ENCODE peak calls at places on chromosomes 1 and 21, in seven cellular contexts. D is esophagus muscularis mucosa, X is GM20000, P is fibroblast of lung, K is astrocyte of the spinal cord, J is lower lobe of right lung, Y is AG09319. A is an unnamed sample.
A peak's percentile ranks its signal among the peaks of the same experiment; 100 is the strongest.

GRCh38 chr1:198628064-198628455 is 10.8 kb upstream of the PTPRC start:
- DNase-seq in D (no peak), X (no peak), P (peak; percentile 6), K (peak; percentile 14), J (no peak), Y (no peak), A (no peak)

GRCh38 chr1:53572061-53572801 is 113.0 kb downstream of the DMRTB1 start:
- DNase-seq in D (no peak), X (no peak), P (no peak), K (peak; percentile 36), J (no peak), Y (peak; percentile 31), A (no peak)

GRCh38 chr1:182855886-182856285 is 16.7 kb downstream of the DHX9 start:
- DNase-seq in D (no peak), X (no peak), P (no peak), K (no peak), J (no peak), Y (peak; percentile 51), A (no peak)

GRCh38 chr1:200150721-200151120 is 123.2 kb downstream of the NR5A2 start:
- DNase-seq in D (no peak), X (peak; percentile 61), P (peak; percentile 65), K (peak; percentile 55), J (peak; percentile 52), Y (no peak), A (peak; percentile 34)

GRCh38 chr1:11550664-11551283 is 71.8 kb downstream of the DISP3 start:
- DNase-seq in D (no peak), X (peak; percentile 56), P (peak; percentile 77), K (peak; percentile 81), J (no peak), Y (peak; percentile 1), A (peak; percentile 48)

GRCh38 chr21:32921632-32922230 is 104.0 kb upstream of the OLIG2 start:
- DNase-seq in D (no peak), X (no peak), P (peak; percentile 6), K (no peak), J (peak; percentile 61), Y (no peak), A (peak; percentile 29)

GRCh38 chr1:153613406-153613805 is 469 bp upstream of the S100A16 start:
- DNase-seq in D (no peak), X (no peak), P (no peak), K (no peak), J (no peak), Y (no peak), A (peak; percentile 12)

GRCh38 chr1:66300986-66301451 is 232.9 kb upstream of the SGIP1 start:
- DNase-seq in D (no peak), X (peak; percentile 36), P (peak; percentile 68), K (peak; percentile 70), J (no peak), Y (peak; percentile 25), A (peak; percentile 18)

GRCh38 chr1:118151312-118151937 is 33.6 kb downstream of the SPAG17 start:
- DNase-seq in D (no peak), X (peak; percentile 10), P (peak; percentile 75), K (peak; percentile 72), J (peak; percentile 51), Y (no peak), A (no peak)

GRCh38 chr1:236663934-236664333 is 22.4 kb upstream of the ACTN2 start:
- DNase-seq in D (no peak), X (no peak), P (no peak), K (no peak), J (no peak), Y (no peak), A (no peak)

GRCh38 chr1:207818971-207819451 is 67.2 kb downstream of the CD46 start:
- DNase-seq in D (no peak), X (no peak), P (peak; percentile 63), K (peak; percentile 69), J (no peak), Y (no peak), A (no peak)

GRCh38 chr21:38979271-38980196 is 173.8 kb downstream of the ETS2 start:
- DNase-seq in D (no peak), X (no peak), P (peak; percentile 52), K (no peak), J (no peak), Y (no peak), A (no peak)

GRCh38 chr1:219020846-219021245 is 152.8 kb upstream of the LYPLAL1 start:
- DNase-seq in D (no peak), X (no peak), P (no peak), K (no peak), J (no peak), Y (no peak), A (no peak)

GRCh38 chr1:32007591-32007940 is 6.1 kb upstream of the KHDRBS1 start:
- DNase-seq in D (no peak), X (no peak), P (no peak), K (no peak), J (no peak), Y (no peak), A (no peak)

GRCh38 chr1:173506437-173506836 is 29.3 kb downstream of the PRDX6 start:
- DNase-seq in D (no peak), X (no peak), P (no peak), K (no peak), J (no peak), Y (no peak), A (no peak)

GRCh38 chr1:230382060-230382491 is 44.1 kb downstream of the PGBD5 start:
- DNase-seq in D (no peak), X (no peak), P (no peak), K (no peak), J (peak; percentile 64), Y (no peak), A (no peak)

GRCh38 chr1:6419397-6419802 is 319 bp downstream of the HES2 start:
- DNase-seq in D (no peak), X (no peak), P (no peak), K (no peak), J (no peak), Y (no peak), A (no peak)

GRCh38 chr1:19477284-19478240 is 7.8 kb downstream of the CAPZB start:
- DNase-seq in D (no peak), X (peak; percentile 59), P (no peak), K (no peak), J (peak; percentile 63), Y (no peak), A (peak; percentile 53)

GRCh38 chr21:45998871-45999580 is 17.5 kb downstream of the COL6A1 start:
- DNase-seq in D (no peak), X (no peak), P (no peak), K (no peak), J (peak; percentile 41), Y (no peak), A (no peak)

DNA sequence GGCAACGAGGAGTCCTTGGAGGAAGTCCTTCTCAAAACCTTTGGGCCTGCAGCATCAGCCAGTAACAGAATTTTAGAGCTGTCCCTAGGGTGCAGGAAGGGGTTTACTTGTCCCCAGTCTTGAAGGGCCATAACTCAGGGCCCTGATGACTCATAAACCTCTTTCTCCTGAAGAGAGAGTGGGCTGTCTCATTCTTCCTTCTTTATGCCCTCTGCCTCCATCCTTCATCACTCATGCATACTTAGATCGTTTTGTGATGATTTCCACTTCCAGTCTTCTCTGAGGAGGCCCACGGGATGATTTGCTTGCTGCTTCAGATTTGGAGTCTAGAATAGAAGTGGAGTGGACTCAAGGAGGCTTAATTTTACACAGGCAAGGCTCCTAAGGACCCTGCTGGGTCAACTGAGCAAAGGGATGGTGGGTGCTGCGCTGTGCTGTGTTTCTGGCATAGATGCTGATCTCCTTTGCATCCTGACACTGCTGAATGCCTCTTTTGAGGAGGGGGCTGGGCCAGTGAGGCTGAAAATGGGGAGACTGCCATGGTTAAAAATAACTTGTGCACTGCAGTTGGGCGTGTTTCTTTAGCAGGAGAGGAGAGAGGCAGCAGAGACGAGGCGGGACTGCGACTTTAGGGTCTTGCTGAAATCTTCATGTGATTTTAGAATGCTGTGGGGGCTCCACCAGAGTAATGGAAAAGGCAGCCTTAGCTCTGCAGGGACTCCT is 60.4 kb downstream of the NDUFS5 start:
- DNase-seq in D (no peak), X (peak; percentile 5), P (peak; percentile 10), K (no peak), J (no peak), Y (no peak), A (no peak)
- TF ChIP-seq CTCF in D (no peak), X (no peak), P (no peak), K (no peak), J (no peak), Y (no peak), A (no peak)

GRCh38 chr1:202659974-202660373 is 50.3 kb downstream of the SYT2 start:
- DNase-seq in D (no peak), X (no peak), P (no peak), K (no peak), J (no peak), Y (no peak), A (no peak)
- TF ChIP-seq CTCF in D (no peak), X (no peak), P (no peak), K (no peak), J (no peak), Y (no peak), A (no peak)

GRCh38 chr1:154993572-154994268 is at the start of gene LENEP:
- DNase-seq in D (no peak), X (no peak), P (no peak), K (no peak), J (peak; percentile 25), Y (no peak), A (no peak)

GRCh38 chr1:154990276-154990675 is 3.1 kb upstream of the LENEP start:
- DNase-seq in D (no peak), X (no peak), P (no peak), K (no peak), J (peak; percentile 29), Y (no peak), A (no peak)

GRCh38 chr1:154989195-154989860 is 4.1 kb upstream of the LENEP start:
- DNase-seq in D (no peak), X (no peak), P (no peak), K (no peak), J (no peak), Y (no peak), A (no peak)

GRCh38 chr1:154994269-154994977 is 1.0 kb downstream of the LENEP start:
- DNase-seq in D (no peak), X (no peak), P (no peak), K (no peak), J (peak; percentile 18), Y (no peak), A (no peak)

DNA sequence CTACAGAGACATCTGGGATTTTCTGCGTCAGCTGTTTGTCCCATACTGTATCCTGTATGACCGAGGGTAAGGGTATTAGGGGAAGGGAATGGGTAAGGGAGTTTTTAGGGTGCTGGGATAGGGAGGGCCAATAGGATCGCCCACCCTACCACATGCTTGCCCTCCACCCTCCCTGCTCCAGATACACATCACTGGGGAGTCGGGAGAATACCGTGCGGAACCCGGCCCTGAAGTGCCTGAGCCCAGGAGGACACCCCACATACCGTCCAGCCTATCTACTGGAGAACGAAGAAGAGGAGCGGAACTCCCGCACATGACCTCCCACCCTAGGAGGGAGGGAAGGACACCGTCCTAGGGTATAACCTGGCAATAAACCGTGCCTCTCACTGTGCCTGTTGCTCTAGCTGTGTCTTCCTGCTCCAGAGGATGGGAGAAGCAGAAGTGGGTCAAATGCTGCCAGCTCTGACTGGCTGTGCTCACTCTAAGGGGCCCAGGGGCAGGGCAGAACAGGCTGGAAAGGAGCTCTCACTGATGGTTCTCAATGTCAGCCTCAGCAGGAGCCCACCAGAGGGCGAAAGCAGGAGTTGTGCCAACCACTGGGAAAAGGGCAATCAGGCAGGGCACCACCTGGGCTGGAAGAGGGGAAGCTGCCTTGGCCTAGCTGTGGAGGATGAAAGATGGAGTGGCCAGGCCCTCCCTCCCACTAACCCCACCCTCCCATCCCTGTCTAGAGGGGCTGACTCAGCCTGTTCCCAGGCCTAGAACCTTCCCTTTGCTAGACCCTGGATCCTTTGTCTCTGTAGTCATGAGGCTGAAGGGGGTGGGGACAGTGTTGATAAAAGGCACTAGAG is 440 bp upstream of the LENEP start:
- DNase-seq in D (no peak), X (no peak), P (peak; percentile 59), K (peak; percentile 51), J (peak; percentile 34), Y (no peak), A (no peak)
- TF ChIP-seq CTCF in D (no peak), X (no peak), P (peak; percentile 12), K (peak; percentile 22), J (no peak), Y (peak; percentile 16), A (no peak)

GRCh38 chr21:43269461-43269860 is 100.7 kb downstream of the CRYAA start:
- DNase-seq in D (no peak), X (peak; percentile 61), P (no peak), K (no peak), J (peak; percentile 43), Y (no peak), A (peak; percentile 66)
- TF ChIP-seq CTCF in D (no peak), X (no peak), P (no peak), K (peak; percentile 35), J (peak; percentile 30), Y (peak; percentile 2), A (peak; percentile 22)